ENCODE peak calls at places on chromosomes 12 and 14, in five cellular contexts. O, F, G, S and A are unnamed samples.

GRCh38 chr14:39107624-39108023 is 4.6 kb upstream of the SEC23A start:
- DNase-seq in S (no peak), G (no peak), O (peak), F (no peak), A (no peak)

GRCh38 chr14:30763891-30764290 is 110.5 kb upstream of the COCH start:
- DNase-seq in G (no peak), S (no peak), O (no peak), F (no peak), A (no peak)

GRCh38 chr12:122859303-122860051 is 24.2 kb downstream of the HIP1R start:
- DNase-seq in O (no peak), F (no peak), S (no peak), G (no peak), A (no peak)

GRCh38 chr12:78697817-78698415 is 166.7 kb upstream of the SYT1 start:
- DNase-seq in G (no peak), F (no peak), S (no peak), O (peak), A (no peak)

GRCh38 chr14:94571950-94572349 is 9.3 kb upstream of the SERPINA5 start:
- DNase-seq in F (peak), S (no peak), G (peak), O (peak), A (no peak)

GRCh38 chr14:95320076-95320895 is 578 bp upstream of the CLMN start:
- DNase-seq in F (peak), O (no peak), S (no peak), G (no peak), A (peak)

GRCh38 chr12:106417926-106418910 is 60.7 kb downstream of the POLR3B start:
- DNase-seq in O (peak), S (no peak), G (no peak), F (peak), A (no peak)

GRCh38 chr12:89225808-89226368 is 126.4 kb downstream of the DUSP6 start:
- DNase-seq in F (peak), S (no peak), O (peak), G (peak), A (peak)

GRCh38 chr14:82388488-82388887 is 854.8 kb upstream of the SEL1L start:
- DNase-seq in F (no peak), O (no peak), G (no peak), S (no peak), A (no peak)

GRCh38 chr12:106128526-106129430 is 10.0 kb downstream of the NUAK1 start:
- DNase-seq in O (no peak), F (no peak), S (no peak), G (no peak), A (no peak)

GRCh38 chr14:54312166-54312801 is 84.5 kb upstream of the CDKN3 start:
- DNase-seq in G (no peak), F (peak), O (peak), S (no peak), A (no peak)

GRCh38 chr14:99649219-99649618 is 4.3 kb downstream of the HHIPL1 start:
- DNase-seq in S (no peak), O (peak), F (peak), G (no peak), A (no peak)

GRCh38 chr12:1634590-1635191 is 5.7 kb downstream of the WNT5B start:
- DNase-seq in G (peak), F (peak), O (peak), S (peak), A (peak)

GRCh38 chr12:102010265-102010994 is 51.4 kb downstream of the WASHC3 start:
- DNase-seq in O (no peak), F (no peak), S (no peak), G (no peak), A (peak)

GRCh38 chr14:63078606-63079005 is 33.3 kb upstream of the KCNH5 start:
- DNase-seq in O (no peak), F (no peak), S (no peak), G (no peak), A (no peak)

GRCh38 chr12:93753838-93754429 is 76.8 kb downstream of the CRADD start:
- DNase-seq in G (no peak), O (no peak), F (no peak), S (no peak), A (no peak)

GRCh38 chr12:57006809-57007475 is 596 bp upstream of the ZBTB39 start:
- DNase-seq in G (no peak), S (no peak), O (no peak), F (no peak), A (no peak)

GRCh38 chr12:6266431-6267006 is 44.0 kb upstream of the PLEKHG6 start:
- DNase-seq in S (no peak), O (no peak), F (no peak), G (no peak), A (no peak)

GRCh38 chr14:64705406-64706118 is 1.3 kb downstream of the PLEKHG3 start:
- DNase-seq in F (no peak), O (no peak), S (no peak), G (peak), A (peak)

GRCh38 chr12:88361493-88361892 is 218.8 kb downstream of the KITLG start:
- DNase-seq in S (no peak), O (no peak), G (no peak), F (no peak), A (no peak)

GRCh38 chr14:50600849-50601248 is 40.9 kb downstream of the ATL1 start:
- DNase-seq in S (no peak), F (no peak), O (peak), G (peak), A (no peak)

GRCh38 chr12:7959278-7960063 is 23.5 kb upstream of the SLC2A3 start:
- DNase-seq in O (no peak), F (no peak), G (no peak), S (peak), A (peak)

GRCh38 chr12:69620921-69621320 is 10.2 kb upstream of the LRRC10 start:
- DNase-seq in F (no peak), O (no peak), G (no peak), S (no peak), A (no peak)

GRCh38 chr12:77118696-77119095 is 53.3 kb upstream of the E2F7 start:
- DNase-seq in O (peak), F (no peak), G (no peak), S (no peak), A (no peak)

GRCh38 chr12:107998863-107999262 is 130.2 kb upstream of the WSCD2 start:
- DNase-seq in S (no peak), O (no peak), G (no peak), F (no peak), A (no peak)

GRCh38 chr12:59041241-59042121 is 121.2 kb upstream of the LRIG3 start:
- DNase-seq in G (no peak), S (no peak), F (no peak), O (peak), A (no peak)